ENCODE peak calls at places on chromosome 2, in six cellular contexts. K is H1, F is neuronal stem cell, Y is mesenchymal stem cell, O is trophoblast cell, H is H9. W is an unnamed sample.

GRCh38 chr2:27746325-27746724 is 25.2 kb upstream of the MRPL33 start:
- DNase-seq in K (no peak), F (no peak), Y (no peak), O (no peak), H (no peak), W (no peak)

GRCh38 chr2:101630224-101630949 is 67.1 kb upstream of the MAP4K4 start:
- DNase-seq in K (no peak), F (no peak), Y (no peak), O (peak; percentile 26), H (no peak), W (no peak)

GRCh38 chr2:237952851-237953250 is 14.0 kb upstream of the UBE2F start:
- DNase-seq in K (no peak), F (no peak), Y (no peak), O (peak; percentile 67), H (no peak), W (no peak)

GRCh38 chr2:241559489-241560180 is 1.1 kb downstream of the BOK start:
- DNase-seq in K (peak; percentile 75), F (no peak), Y (no peak), O (peak; percentile 71), H (peak; percentile 57), W (peak; percentile 48)

GRCh38 chr2:171832489-171832888 is 61.6 kb downstream of the SLC25A12 start:
- DNase-seq in K (no peak), F (no peak), Y (no peak), O (no peak), H (no peak), W (no peak)

GRCh38 chr2:194464964-194465638 is 1191.9 kb upstream of the SLC39A10 start:
- DNase-seq in K (no peak), F (no peak), Y (no peak), O (no peak), H (no peak), W (no peak)

GRCh38 chr2:113711857-113712256 is 44.6 kb downstream of the SLC35F5 start:
- DNase-seq in K (no peak), F (no peak), Y (no peak), O (no peak), H (no peak), W (no peak)

GRCh38 chr2:51919395-51919794 is 887.5 kb upstream of the NRXN1 start:
- DNase-seq in K (no peak), F (no peak), Y (no peak), O (peak; percentile 31), H (no peak), W (peak; percentile 72)

GRCh38 chr2:238220892-238221521 is 17.5 kb upstream of the ILKAP start:
- DNase-seq in K (no peak), F (no peak), Y (no peak), O (no peak), H (peak; percentile 62), W (no peak)

GRCh38 chr2:9212661-9213411 is 6.2 kb downstream of the ASAP2 start:
- DNase-seq in K (peak; percentile 36), F (no peak), Y (no peak), O (peak; percentile 15), H (no peak), W (no peak)

GRCh38 chr2:118321436-118322100 is 233.3 kb downstream of the INSIG2 start:
- DNase-seq in K (no peak), F (no peak), Y (no peak), O (peak; percentile 4), H (peak; percentile 64), W (no peak)

GRCh38 chr2:121076885-121077549 is 208.0 kb downstream of the TFCP2L1 start:
- DNase-seq in K (peak; percentile 99), F (peak; percentile 67), Y (peak; percentile 64), O (peak; percentile 70), H (peak; percentile 91), W (peak; percentile 28)

GRCh38 chr2:151380617-151381235 is 23.3 kb downstream of the TNFAIP6 start:
- DNase-seq in K (no peak), F (no peak), Y (no peak), O (no peak), H (no peak), W (no peak)

GRCh38 chr2:36178384-36178783 is 177.2 kb upstream of the CRIM1 start:
- DNase-seq in K (no peak), F (no peak), Y (no peak), O (no peak), H (no peak), W (no peak)

GRCh38 chr2:46814160-46814559 is 101.4 kb downstream of the MCFD2 start:
- DNase-seq in K (no peak), F (no peak), Y (no peak), O (no peak), H (no peak), W (peak; percentile 84)

GRCh38 chr2:43399515-43400245 is 173.3 kb upstream of the ZFP36L2 start:
- DNase-seq in K (no peak), F (no peak), Y (peak; percentile 89), O (peak; percentile 33), H (no peak), W (peak; percentile 87)

GRCh38 chr2:128391679-128392078 is 73.0 kb upstream of the HS6ST1 start:
- DNase-seq in K (no peak), F (no peak), Y (no peak), O (peak; percentile 47), H (no peak), W (no peak)

GRCh38 chr2:157087373-157088005 is 170.0 kb upstream of the GALNT5 start:
- DNase-seq in K (no peak), F (no peak), Y (no peak), O (peak; percentile 36), H (no peak), W (peak; percentile 68)

GRCh38 chr2:30425326-30425725 is 21.7 kb upstream of the LCLAT1 start:
- DNase-seq in K (no peak), F (no peak), Y (peak; percentile 18), O (no peak), H (no peak), W (no peak)

GRCh38 chr2:240398711-240399267 is 36.7 kb upstream of the GPC1 start:
- DNase-seq in K (no peak), F (no peak), Y (no peak), O (no peak), H (peak; percentile 22), W (no peak)

GRCh38 chr2:165787334-165787733 is 6.7 kb downstream of the GALNT3 start:
- DNase-seq in K (no peak), F (no peak), Y (no peak), O (no peak), H (no peak), W (peak; percentile 41)

GRCh38 chr2:226478121-226478809 is 321.4 kb downstream of the IRS1 start:
- DNase-seq in K (no peak), F (peak; percentile 33), Y (peak; percentile 90), O (peak; percentile 76), H (peak; percentile 31), W (peak; percentile 96)

GRCh38 chr2:226475650-226476049 is 324.0 kb downstream of the IRS1 start:
- DNase-seq in K (no peak), F (no peak), Y (peak; percentile 72), O (peak; percentile 58), H (no peak), W (peak; percentile 78)

GRCh38 chr2:226471987-226472470 is 327.6 kb downstream of the IRS1 start:
- DNase-seq in K (no peak), F (no peak), Y (no peak), O (no peak), H (no peak), W (no peak)

GRCh38 chr2:226477221-226478120 is 322.1 kb downstream of the IRS1 start:
- DNase-seq in K (no peak), F (no peak), Y (no peak), O (no peak), H (no peak), W (peak; percentile 22)

DNA sequence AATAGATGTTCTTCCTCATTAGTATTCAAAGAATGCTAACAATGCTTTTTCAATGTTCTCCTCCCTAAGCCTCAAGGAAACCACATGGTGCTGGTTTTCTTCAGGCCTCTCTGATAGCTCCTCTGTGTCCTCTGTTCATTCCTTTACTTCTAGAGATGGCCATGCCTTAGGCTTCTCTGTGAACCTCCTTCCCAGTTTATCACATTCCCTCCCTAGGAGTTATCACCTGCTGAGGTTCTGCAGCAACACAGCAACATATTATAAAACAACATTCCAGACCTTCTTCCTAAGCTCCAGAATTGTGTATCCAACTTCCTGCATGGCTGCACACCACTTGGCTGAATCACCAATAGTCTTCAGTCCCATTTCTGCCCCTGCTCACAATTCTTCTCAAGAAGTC is 325.5 kb downstream of the IRS1 start:
- DNase-seq in K (no peak), F (no peak), Y (no peak), O (peak; percentile 50), H (no peak), W (no peak)
- H3K14ac ChIP-seq in K (no peak overlapping the region), F (no peak overlapping the region), Y (no peak overlapping the region), O (no peak overlapping the region), H (no peak overlapping the region), W (peak overlapping the region; percentile 89)

DNA sequence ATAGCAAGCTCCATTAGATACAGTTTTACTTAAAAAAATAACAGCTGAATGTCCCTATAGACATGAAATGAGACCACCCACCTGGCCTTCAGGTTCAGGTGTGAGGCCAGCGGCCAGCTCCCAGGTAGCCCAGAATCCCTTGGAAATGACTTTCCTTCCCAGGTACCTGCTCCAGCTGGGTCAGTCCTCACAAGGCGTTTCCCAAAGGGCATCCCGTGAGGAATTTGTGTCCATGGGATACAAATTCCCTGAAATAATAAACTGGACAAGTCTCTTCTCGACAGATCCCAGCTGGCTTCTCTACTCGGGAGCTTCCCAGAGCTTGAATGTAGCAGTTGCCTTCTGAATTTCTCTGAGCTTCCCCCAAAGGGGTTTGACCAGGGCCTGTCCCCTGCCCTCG is 107.9 kb downstream of the HDAC4 start:
- DNase-seq in K (no peak), F (no peak), Y (peak; percentile 26), O (no peak), H (no peak), W (no peak)
- H3K14ac ChIP-seq in K (no peak overlapping the region), F (no peak overlapping the region), Y (no peak overlapping the region), O (no peak overlapping the region), H (no peak overlapping the region), W (peak overlapping the region; percentile 26)

GRCh38 chr2:205988274-205988673 is 97.7 kb downstream of the INO80D start:
- DNase-seq in K (peak; percentile 37), F (no peak), Y (no peak), O (peak; percentile 3), H (no peak), W (no peak)

GRCh38 chr2:205984381-205984780 is 101.6 kb downstream of the INO80D start:
- DNase-seq in K (no peak), F (no peak), Y (no peak), O (no peak), H (no peak), W (no peak)

GRCh38 chr2:205982776-205983327 is 103.1 kb downstream of the INO80D start:
- DNase-seq in K (peak; percentile 37), F (no peak), Y (no peak), O (peak; percentile 61), H (no peak), W (no peak)
- H3K14ac ChIP-seq in K (no peak overlapping the region), F (no peak overlapping the region), Y (no peak overlapping the region), O (no peak overlapping the region), H (no peak overlapping the region), W (no peak overlapping the region)

GRCh38 chr2:15069149-15069548 is 436.6 kb downstream of the LRATD1 start:
- DNase-seq in K (no peak), F (no peak), Y (no peak), O (no peak), H (no peak), W (peak; percentile 28)

GRCh38 chr2:15074319-15074718 is 441.8 kb downstream of the LRATD1 start:
- DNase-seq in K (no peak), F (no peak), Y (no peak), O (no peak), H (no peak), W (no peak)

GRCh38 chr2:15074751-15075700 is 442.5 kb downstream of the LRATD1 start:
- DNase-seq in K (no peak), F (no peak), Y (no peak), O (no peak), H (no peak), W (no peak)

GRCh38 chr2:15073639-15074038 is 441.1 kb downstream of the LRATD1 start:
- DNase-seq in K (no peak), F (no peak), Y (no peak), O (no peak), H (no peak), W (no peak)

GRCh38 chr2:15072836-15073235 is 440.3 kb downstream of the LRATD1 start:
- DNase-seq in K (peak; percentile 8), F (no peak), Y (no peak), O (no peak), H (no peak), W (no peak)
- H3K14ac ChIP-seq in K (no peak overlapping the region), F (no peak overlapping the region), Y (no peak overlapping the region), O (no peak overlapping the region), H (no peak overlapping the region), W (no peak overlapping the region)

W was measured in IMR-90.